ENCODE peak calls at places on chromosomes 1 and 21, in nine cellular contexts. One of them, this sample, is unnamed.

GRCh38 chr1:60281360-60281932 is 207.9 kb upstream of the C1orf87 start:
- DNase-seq in heart left ventricle: peak; percentile 72
- DNase-seq in GM13977: peak; percentile 52
- DNase-seq in lower lobe of right lung: peak; percentile 45
- DNase-seq in dorsolateral prefrontal cortex: peak; percentile 57
- DNase-seq in GM13976: peak; percentile 37
- DNase-seq in tibial artery: peak; percentile 64
- DNase-seq in heart right ventricle: peak; percentile 56
- DNase-seq in HFF-Myc: peak; percentile 19
- DNase-seq in this sample: peak; percentile 54

GRCh38 chr1:194039578-194039977 is 853.2 kb upstream of the B3GALT2 start:
- DNase-seq in GM13977: no peak
- DNase-seq in GM13976: no peak
- DNase-seq in dorsolateral prefrontal cortex: no peak
- DNase-seq in heart right ventricle: no peak
- DNase-seq in lower lobe of right lung: no peak
- DNase-seq in heart left ventricle: no peak
- DNase-seq in HFF-Myc: no peak
- DNase-seq in tibial artery: no peak
- DNase-seq in this sample: no peak

GRCh38 chr21:28516996-28517592 is 475.6 kb downstream of the LTN1 start:
- DNase-seq in tibial artery: peak; percentile 28
- DNase-seq in heart left ventricle: peak; percentile 77
- DNase-seq in dorsolateral prefrontal cortex: no peak
- DNase-seq in lower lobe of right lung: peak; percentile 51
- DNase-seq in GM13976: peak; percentile 43
- DNase-seq in HFF-Myc: no peak
- DNase-seq in heart right ventricle: peak; percentile 74
- DNase-seq in GM13977: peak; percentile 27
- DNase-seq in this sample: peak; percentile 46

GRCh38 chr1:211903490-211904260 is 73.1 kb upstream of the LPGAT1 start:
- DNase-seq in heart left ventricle: no peak
- DNase-seq in dorsolateral prefrontal cortex: no peak
- DNase-seq in GM13977: no peak
- DNase-seq in tibial artery: no peak
- DNase-seq in heart right ventricle: no peak
- DNase-seq in HFF-Myc: no peak
- DNase-seq in lower lobe of right lung: no peak
- DNase-seq in GM13976: no peak
- DNase-seq in this sample: no peak

GRCh38 chr1:27668808-27669723 is 2.9 kb downstream of the IFI6 start:
- DNase-seq in lower lobe of right lung: peak; percentile 88
- DNase-seq in GM13976: peak; percentile 83
- DNase-seq in heart right ventricle: peak; percentile 71
- DNase-seq in tibial artery: peak; percentile 63
- DNase-seq in GM13977: peak; percentile 84
- DNase-seq in HFF-Myc: no peak
- DNase-seq in dorsolateral prefrontal cortex: peak; percentile 88
- DNase-seq in heart left ventricle: peak; percentile 71
- DNase-seq in this sample: peak; percentile 87

GRCh38 chr1:165222580-165222979 is 133.9 kb downstream of the LMX1A start:
- DNase-seq in GM13976: no peak
- DNase-seq in GM13977: no peak
- DNase-seq in dorsolateral prefrontal cortex: no peak
- DNase-seq in heart left ventricle: no peak
- DNase-seq in lower lobe of right lung: no peak
- DNase-seq in HFF-Myc: no peak
- DNase-seq in heart right ventricle: no peak
- DNase-seq in tibial artery: no peak
- DNase-seq in this sample: no peak

GRCh38 chr1:169051171-169051570 is 55.3 kb upstream of the ATP1B1 start:
- DNase-seq in heart left ventricle: no peak
- DNase-seq in GM13977: no peak
- DNase-seq in dorsolateral prefrontal cortex: no peak
- DNase-seq in lower lobe of right lung: no peak
- DNase-seq in GM13976: no peak
- DNase-seq in heart right ventricle: no peak
- DNase-seq in tibial artery: no peak
- DNase-seq in HFF-Myc: no peak
- DNase-seq in this sample: no peak

GRCh38 chr1:20400341-20401177 is 85.5 kb downstream of the CAMK2N1 start:
- DNase-seq in GM13977: no peak
- DNase-seq in lower lobe of right lung: no peak
- DNase-seq in heart right ventricle: no peak
- DNase-seq in GM13976: no peak
- DNase-seq in dorsolateral prefrontal cortex: no peak
- DNase-seq in tibial artery: no peak
- DNase-seq in HFF-Myc: no peak
- DNase-seq in heart left ventricle: no peak
- DNase-seq in this sample: no peak

GRCh38 chr1:232767381-232768074 is 37.7 kb upstream of the MAP10 start:
- DNase-seq in HFF-Myc: peak; percentile 22
- DNase-seq in dorsolateral prefrontal cortex: no peak
- DNase-seq in heart right ventricle: no peak
- DNase-seq in lower lobe of right lung: peak; percentile 49
- DNase-seq in GM13977: no peak
- DNase-seq in GM13976: no peak
- DNase-seq in tibial artery: peak; percentile 63
- DNase-seq in heart left ventricle: peak; percentile 27
- DNase-seq in this sample: no peak

GRCh38 chr1:97571760-97572159 is 349.1 kb downstream of the DPYD start:
- DNase-seq in tibial artery: no peak
- DNase-seq in lower lobe of right lung: no peak
- DNase-seq in HFF-Myc: no peak
- DNase-seq in heart right ventricle: no peak
- DNase-seq in GM13977: no peak
- DNase-seq in heart left ventricle: no peak
- DNase-seq in dorsolateral prefrontal cortex: no peak
- DNase-seq in GM13976: no peak
- DNase-seq in this sample: no peak

GRCh38 chr1:115036814-115037535 is 7.3 kb downstream of the TSHB start:
- DNase-seq in heart right ventricle: no peak
- DNase-seq in GM13976: no peak
- DNase-seq in GM13977: no peak
- DNase-seq in tibial artery: no peak
- DNase-seq in lower lobe of right lung: no peak
- DNase-seq in heart left ventricle: no peak
- DNase-seq in HFF-Myc: no peak
- DNase-seq in dorsolateral prefrontal cortex: no peak
- DNase-seq in this sample: no peak

GRCh38 chr1:115041654-115042053 is 12.0 kb downstream of the TSHB start:
- DNase-seq in dorsolateral prefrontal cortex: no peak
- DNase-seq in heart right ventricle: no peak
- DNase-seq in lower lobe of right lung: no peak
- DNase-seq in heart left ventricle: no peak
- DNase-seq in tibial artery: no peak
- DNase-seq in GM13976: no peak
- DNase-seq in GM13977: no peak
- DNase-seq in HFF-Myc: no peak
- DNase-seq in this sample: no peak

GRCh38 chr1:115035652-115036051 is 6.0 kb downstream of the TSHB start:
- DNase-seq in heart left ventricle: no peak
- DNase-seq in heart right ventricle: no peak
- DNase-seq in lower lobe of right lung: no peak
- DNase-seq in HFF-Myc: no peak
- DNase-seq in GM13976: no peak
- DNase-seq in dorsolateral prefrontal cortex: no peak
- DNase-seq in GM13977: no peak
- DNase-seq in tibial artery: no peak
- DNase-seq in this sample: no peak

GRCh38 chr1:115040501-115040900 is 10.9 kb downstream of the TSHB start:
- DNase-seq in heart right ventricle: no peak
- DNase-seq in heart left ventricle: no peak
- DNase-seq in HFF-Myc: no peak
- DNase-seq in GM13977: no peak
- DNase-seq in lower lobe of right lung: no peak
- DNase-seq in tibial artery: no peak
- DNase-seq in GM13976: no peak
- DNase-seq in dorsolateral prefrontal cortex: no peak
- DNase-seq in this sample: no peak
- TF ChIP-seq CTCF in heart right ventricle: no peak
- TF ChIP-seq CTCF in heart left ventricle: no peak
- TF ChIP-seq CTCF in HFF-Myc: peak; percentile 20
- TF ChIP-seq CTCF in GM13977: no peak
- TF ChIP-seq CTCF in lower lobe of right lung: no peak
- TF ChIP-seq CTCF in tibial artery: no peak
- TF ChIP-seq CTCF in GM13976: no peak
- TF ChIP-seq CTCF in dorsolateral prefrontal cortex: no peak
- TF ChIP-seq CTCF in this sample: no peak

DNA sequence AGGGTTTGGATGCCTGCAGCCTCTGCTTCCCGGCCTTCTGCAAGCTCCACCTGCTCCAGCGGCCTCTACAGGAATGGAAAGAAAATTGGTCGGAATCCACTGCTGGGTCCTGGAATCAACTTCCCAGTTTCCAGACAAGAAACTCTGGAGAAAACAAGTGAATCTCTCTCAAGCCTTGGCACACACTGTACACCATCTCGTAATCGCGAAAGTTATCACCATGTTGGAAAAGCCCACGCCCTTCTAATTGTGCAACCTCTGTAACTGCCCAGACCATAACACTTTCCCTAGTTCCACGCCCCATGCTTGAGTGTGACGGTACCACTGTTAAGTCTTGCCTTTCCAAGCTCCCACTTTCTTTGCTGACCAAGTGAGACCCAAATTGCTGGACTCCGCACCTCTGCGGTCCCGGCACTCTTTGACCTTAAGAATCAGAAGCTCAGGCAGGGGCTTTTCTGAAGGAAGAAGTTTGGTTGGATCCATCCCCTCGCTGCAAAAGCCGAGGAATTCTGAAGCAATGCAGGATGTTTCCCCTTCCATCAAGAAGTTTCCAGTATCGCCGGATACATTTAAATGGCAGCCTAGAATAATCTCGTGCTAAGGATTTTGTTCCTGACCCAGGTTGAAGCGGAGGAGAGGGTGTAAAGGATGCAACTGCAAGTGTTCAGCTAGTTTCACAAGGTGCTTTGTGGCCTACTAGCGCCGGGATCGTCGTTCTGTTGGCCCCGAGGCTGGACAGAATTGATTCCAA is 6.2 kb downstream of the NR5A2 start:
- DNase-seq in heart right ventricle: no peak
- DNase-seq in GM13976: no peak
- DNase-seq in dorsolateral prefrontal cortex: no peak
- DNase-seq in GM13977: no peak
- DNase-seq in lower lobe of right lung: no peak
- DNase-seq in HFF-Myc: no peak
- DNase-seq in tibial artery: no peak
- DNase-seq in heart left ventricle: no peak
- DNase-seq in this sample: no peak
- TF ChIP-seq CTCF in heart right ventricle: no peak
- TF ChIP-seq CTCF in GM13976: no peak
- TF ChIP-seq CTCF in dorsolateral prefrontal cortex: no peak
- TF ChIP-seq CTCF in GM13977: no peak
- TF ChIP-seq CTCF in lower lobe of right lung: no peak
- TF ChIP-seq CTCF in HFF-Myc: no peak
- TF ChIP-seq CTCF in tibial artery: no peak
- TF ChIP-seq CTCF in heart left ventricle: no peak
- TF ChIP-seq CTCF in this sample: no peak

GRCh38 chr21:42466700-42467612 is 29.1 kb downstream of the RSPH1 start:
- DNase-seq in lower lobe of right lung: no peak
- DNase-seq in HFF-Myc: no peak
- DNase-seq in tibial artery: no peak
- DNase-seq in heart left ventricle: no peak
- DNase-seq in GM13976: peak; percentile 57
- DNase-seq in heart right ventricle: no peak
- DNase-seq in GM13977: peak; percentile 56
- DNase-seq in dorsolateral prefrontal cortex: no peak
- DNase-seq in this sample: no peak
- TF ChIP-seq CTCF in lower lobe of right lung: peak; percentile 32
- TF ChIP-seq CTCF in HFF-Myc: peak; percentile 17
- TF ChIP-seq CTCF in tibial artery: no peak
- TF ChIP-seq CTCF in heart left ventricle: peak; percentile 48
- TF ChIP-seq CTCF in GM13976: peak; percentile 40
- TF ChIP-seq CTCF in heart right ventricle: peak; percentile 50
- TF ChIP-seq CTCF in GM13977: peak; percentile 53
- TF ChIP-seq CTCF in dorsolateral prefrontal cortex: no peak
- TF ChIP-seq CTCF in this sample: no peak

GRCh38 chr1:151968791-151969399 is 24.8 kb downstream of the S100A10 start:
- DNase-seq in GM13976: no peak
- DNase-seq in dorsolateral prefrontal cortex: no peak
- DNase-seq in lower lobe of right lung: no peak
- DNase-seq in GM13977: no peak
- DNase-seq in heart left ventricle: no peak
- DNase-seq in HFF-Myc: no peak
- DNase-seq in tibial artery: no peak
- DNase-seq in heart right ventricle: no peak
- DNase-seq in this sample: no peak
- TF ChIP-seq CTCF in GM13976: no peak
- TF ChIP-seq CTCF in dorsolateral prefrontal cortex: no peak
- TF ChIP-seq CTCF in lower lobe of right lung: no peak
- TF ChIP-seq CTCF in GM13977: no peak
- TF ChIP-seq CTCF in heart left ventricle: no peak
- TF ChIP-seq CTCF in HFF-Myc: peak; percentile 8
- TF ChIP-seq CTCF in tibial artery: no peak
- TF ChIP-seq CTCF in heart right ventricle: no peak
- TF ChIP-seq CTCF in this sample: no peak

GRCh38 chr1:23215751-23216449 is 1.4 kb downstream of the HTR1D start:
- DNase-seq in GM13976: no peak
- DNase-seq in GM13977: no peak
- DNase-seq in heart right ventricle: no peak
- DNase-seq in HFF-Myc: no peak
- DNase-seq in dorsolateral prefrontal cortex: no peak
- DNase-seq in tibial artery: no peak
- DNase-seq in lower lobe of right lung: no peak
- DNase-seq in heart left ventricle: no peak
- DNase-seq in this sample: no peak
- TF ChIP-seq CTCF in GM13976: no peak
- TF ChIP-seq CTCF in GM13977: no peak
- TF ChIP-seq CTCF in heart right ventricle: no peak
- TF ChIP-seq CTCF in HFF-Myc: no peak
- TF ChIP-seq CTCF in dorsolateral prefrontal cortex: no peak
- TF ChIP-seq CTCF in tibial artery: no peak
- TF ChIP-seq CTCF in lower lobe of right lung: no peak
- TF ChIP-seq CTCF in heart left ventricle: no peak
- TF ChIP-seq CTCF in this sample: no peak

DNA sequence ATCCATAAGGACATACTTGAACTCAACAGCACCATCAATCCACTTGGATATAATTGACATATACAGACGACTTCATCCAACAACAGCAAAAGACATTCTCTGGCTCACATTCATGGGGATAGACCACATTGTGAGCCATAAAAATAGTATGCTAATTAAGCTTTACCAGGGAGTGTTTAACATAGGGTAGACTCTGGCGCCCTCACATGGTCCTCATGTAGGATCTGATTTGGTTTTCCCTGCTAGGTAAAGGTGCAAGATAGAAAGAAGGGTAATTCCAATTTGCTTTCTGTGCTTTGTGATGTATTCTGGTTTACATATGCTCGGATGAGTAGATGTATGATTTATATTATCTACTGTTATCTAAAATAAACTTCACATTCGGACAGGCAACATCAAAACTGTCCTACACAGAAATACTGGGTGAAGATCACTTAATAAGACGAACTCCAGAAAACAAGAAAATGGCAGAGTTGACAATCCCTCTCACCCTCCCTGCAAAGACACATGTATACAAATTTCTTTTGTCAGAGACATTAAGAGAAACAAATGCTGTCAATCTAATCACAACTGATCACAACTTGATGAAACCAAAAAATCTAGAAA is 27.7 kb downstream of the CR1L start:
- DNase-seq in heart left ventricle: no peak
- DNase-seq in heart right ventricle: no peak
- DNase-seq in GM13976: peak; percentile 36
- DNase-seq in GM13977: peak; percentile 44
- DNase-seq in dorsolateral prefrontal cortex: no peak
- DNase-seq in tibial artery: no peak
- DNase-seq in HFF-Myc: peak; percentile 51
- DNase-seq in lower lobe of right lung: no peak
- DNase-seq in this sample: no peak
- TF ChIP-seq CTCF in heart left ventricle: no peak
- TF ChIP-seq CTCF in heart right ventricle: peak; percentile 30
- TF ChIP-seq CTCF in GM13976: peak; percentile 59
- TF ChIP-seq CTCF in GM13977: peak; percentile 72
- TF ChIP-seq CTCF in dorsolateral prefrontal cortex: no peak
- TF ChIP-seq CTCF in tibial artery: no peak
- TF ChIP-seq CTCF in HFF-Myc: peak; percentile 60
- TF ChIP-seq CTCF in lower lobe of right lung: peak; percentile 40
- TF ChIP-seq CTCF in this sample: peak; percentile 66